ENCODE peak calls at places on chromosomes 16 and 17, in four cellular contexts. D is keratinocyte; T is mammary epithelial cell; X is CD8-positive, alpha-beta T cell. Y is an unnamed sample.

GRCh38 chr17:47952181-47953021 is 5.3 kb downstream of the PRR15L start:
- DNase-seq in D (no peak), T (no peak), X (no peak), Y (no peak)

GRCh38 chr17:69414408-69415274 is at the start of gene MAP2K6:
- DNase-seq in D (no peak), T (peak), X (peak), Y (no peak)

GRCh38 chr17:34588266-34588665 is 8.9 kb downstream of the TMEM132E start:
- DNase-seq in D (no peak), T (no peak), X (no peak), Y (no peak)

GRCh38 chr17:75289832-75290337 is 652 bp upstream of the SLC25A19 start:
- DNase-seq in D (no peak), T (peak), X (peak), Y (no peak)

GRCh38 chr16:30063893-30064745 is 1.4 kb upstream of the ALDOA start:
- DNase-seq in D (no peak), T (no peak), X (peak), Y (no peak)

GRCh38 chr17:51912939-51913338 is 245.6 kb downstream of the CA10 start:
- DNase-seq in D (no peak), T (no peak), X (no peak), Y (no peak)

GRCh38 chr16:85755929-85756768 is 5.3 kb upstream of the C16orf74 start:
- DNase-seq in D (no peak), T (no peak), X (no peak), Y (no peak)

GRCh38 chr16:87580855-87581261 is 21.4 kb upstream of the JPH3 start:
- DNase-seq in D (no peak), T (peak), X (no peak), Y (no peak)

GRCh38 chr17:38421224-38421841 is 6.9 kb upstream of the ARHGAP23 start:
- DNase-seq in D (no peak), T (no peak), X (no peak), Y (no peak)

GRCh38 chr16:57377080-57377841 is 5.0 kb downstream of the CX3CL1 start:
- DNase-seq in D (no peak), T (peak), X (no peak), Y (no peak)

GRCh38 chr17:8439681-8440080 is 4.0 kb downstream of the NDEL1 start:
- DNase-seq in D (no peak), T (no peak), X (no peak), Y (no peak)

DNA sequence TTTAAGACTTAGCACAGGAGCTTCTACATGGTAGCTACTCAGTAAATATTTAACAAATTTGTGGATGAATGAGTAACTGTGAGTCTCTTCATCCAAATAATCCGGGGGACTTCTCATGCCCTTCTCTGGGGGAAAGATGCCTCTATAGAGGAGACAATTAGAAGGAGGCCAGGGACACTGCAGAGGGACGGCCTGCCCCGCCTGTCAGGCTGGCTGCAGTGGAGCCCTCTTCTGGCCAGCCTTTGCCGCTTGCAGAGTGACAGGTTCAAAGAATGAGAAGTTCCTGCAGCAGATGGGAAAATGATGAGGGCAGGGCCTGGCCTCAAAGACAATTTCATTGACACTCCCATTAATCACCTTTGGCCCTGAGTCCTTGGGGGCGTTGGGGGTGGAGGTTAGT is 339.1 kb downstream of the MAF start:
- DNase-seq in D (no peak), T (no peak), X (no peak), Y (peak)
- TF ChIP-seq CTCF in D (peak), T (no peak), X (peak), Y (peak)

DNA sequence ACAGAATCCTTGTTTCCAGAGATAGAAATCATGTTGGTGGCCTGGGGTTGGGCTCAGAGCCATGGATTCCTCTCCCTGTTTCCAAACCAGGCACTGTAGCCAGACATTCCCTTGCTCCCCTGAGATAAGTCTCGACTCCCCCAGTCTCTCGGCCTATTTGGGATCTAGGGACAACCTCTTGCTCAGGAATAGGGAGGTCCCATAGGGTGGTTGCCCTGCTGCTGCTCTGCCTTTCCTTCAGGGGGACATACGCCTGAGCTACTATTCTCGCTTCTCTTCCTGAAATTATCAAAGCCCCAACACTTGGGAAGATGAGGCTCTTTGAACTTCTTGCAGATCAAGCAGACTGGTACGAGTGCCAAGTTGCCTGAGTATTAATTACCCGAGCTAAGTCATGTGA is 58.0 kb downstream of the TBX4 start:
- DNase-seq in D (no peak), T (no peak), X (no peak), Y (no peak)
- H3K4me3 ChIP-seq in D (no peak), T (no peak), X (no peak), Y (no peak)

DNA sequence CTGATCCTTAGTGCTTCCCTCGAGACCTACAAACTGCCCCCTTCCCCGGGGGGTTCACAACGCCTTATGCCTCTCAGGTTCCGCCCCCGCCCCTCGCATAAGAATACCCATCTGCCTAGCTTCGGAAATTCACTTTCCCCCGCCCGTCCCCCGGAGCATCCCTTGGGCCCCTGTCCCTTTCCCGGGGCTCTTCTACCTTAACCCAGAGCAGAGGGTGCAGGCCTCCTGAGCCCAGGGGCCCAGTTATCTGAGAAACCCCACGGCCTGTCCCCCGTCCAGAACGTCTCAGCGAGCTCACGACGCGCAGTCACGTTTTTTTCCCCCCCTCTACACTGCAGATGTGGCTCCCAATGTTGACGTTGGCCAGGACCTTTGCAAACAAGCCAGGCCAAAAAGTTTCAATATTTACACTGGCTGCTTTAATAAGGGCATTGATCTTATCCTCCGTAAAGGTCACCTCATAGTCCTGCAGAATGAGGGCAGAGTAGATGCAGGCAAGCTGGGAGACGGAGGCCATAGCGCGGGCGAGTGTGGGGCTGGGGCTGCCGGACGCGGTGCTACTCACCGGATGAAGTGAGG is 1.4 kb upstream of the NBR1 start:
- DNase-seq in D (no peak), T (no peak), X (no peak), Y (no peak)
- TF ChIP-seq CTCF in D (no peak), T (no peak), X (no peak), Y (no peak)

GRCh38 chr17:36643086-36643685 is 41.8 kb downstream of the MRM1 start:
- DNase-seq in D (no peak), T (no peak), X (no peak), Y (no peak)
- H3K4me3 ChIP-seq in D (no peak), T (no peak), X (no peak), Y (no peak)

DNA sequence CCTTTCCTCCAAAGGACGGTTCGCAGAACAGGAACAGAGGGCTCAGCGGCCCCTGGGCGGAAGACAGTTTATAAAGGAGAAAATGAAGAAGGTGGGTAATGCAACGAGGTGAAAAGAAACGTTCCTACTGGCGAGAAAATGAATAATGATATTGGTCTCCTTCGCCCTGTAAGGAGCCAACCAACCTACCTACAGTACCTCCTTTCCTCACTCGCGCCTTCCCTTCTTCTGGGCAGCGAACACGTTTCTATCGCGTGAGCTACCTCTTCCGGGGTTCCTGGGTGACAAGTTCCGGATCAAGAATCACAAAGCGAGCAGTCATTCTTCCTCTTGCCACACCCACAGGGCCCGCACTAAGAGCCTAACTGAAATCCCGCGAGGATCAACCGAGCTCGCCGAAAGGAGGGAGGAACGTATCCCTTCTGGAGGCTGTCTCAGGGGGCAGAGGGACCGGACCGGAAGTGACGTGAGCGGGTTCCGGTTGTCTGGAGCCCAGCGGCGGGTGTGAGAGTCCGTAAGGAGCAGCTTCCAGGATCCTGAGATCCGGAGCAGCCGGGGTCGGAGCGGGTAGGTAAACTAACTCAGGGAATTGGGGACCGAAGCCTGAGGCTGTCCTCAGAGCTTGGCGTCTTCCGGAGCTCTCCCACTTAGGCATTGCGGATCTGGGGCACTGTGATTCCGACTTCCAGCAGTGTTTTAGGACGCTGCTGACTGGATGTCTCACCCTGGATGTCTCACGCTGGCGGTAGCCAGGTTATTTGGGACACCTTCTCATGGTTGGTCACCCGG is at the start of the genes PTRH2 and VMP1:
- DNase-seq in D (peak), T (peak), X (peak), Y (peak)
- TF ChIP-seq CTCF in D (no peak), T (no peak), X (no peak), Y (no peak)